ENCODE peak calls at places on chromosomes 11 and 22, in six cellular contexts. J, S, G, R, A and B are unnamed samples.

GRCh38 chr11:92123540-92123939 is 101.1 kb upstream of the FAT3 start:
- DNase-seq in J (no peak), S (no peak), G (no peak), R (no peak), A (no peak), B (no peak)

GRCh38 chr22:49153921-49154320 is 673.8 kb downstream of the BRD1 start:
- DNase-seq in J (no peak), S (no peak), G (no peak), R (no peak), A (no peak), B (no peak)

GRCh38 chr22:45235101-45235777 is 5.5 kb downstream of the KIAA0930 start:
- DNase-seq in J (no peak), S (peak), G (no peak), R (no peak), A (no peak), B (no peak)

GRCh38 chr22:25939384-25939783 is 197.4 kb downstream of the MYO18B start:
- DNase-seq in J (no peak), S (no peak), G (no peak), R (no peak), A (no peak), B (no peak)

GRCh38 chr22:29704528-29705285 is 15.1 kb upstream of the CABP7 start:
- DNase-seq in J (peak), S (no peak), G (no peak), R (no peak), A (no peak), B (no peak)

GRCh38 chr11:117743121-117743815 is 53.7 kb downstream of the DSCAML1 start:
- DNase-seq in J (no peak), S (no peak), G (no peak), R (no peak), A (no peak), B (no peak)

GRCh38 chr11:16605440-16605970 is 132.9 kb upstream of the C11orf58 start:
- DNase-seq in J (no peak), S (peak), G (peak), R (no peak), A (peak), B (peak)

GRCh38 chr22:31150615-31151014 is 9.4 kb upstream of the RNF185 start:
- DNase-seq in J (no peak), S (no peak), G (no peak), R (no peak), A (no peak), B (no peak)

GRCh38 chr11:131674051-131674755 is 303.8 kb downstream of the NTM start:
- DNase-seq in J (peak), S (peak), G (peak), R (peak), A (peak), B (peak)

GRCh38 chr11:58061813-58062212 is 31.1 kb downstream of the OR6Q1 start:
- DNase-seq in J (no peak), S (no peak), G (no peak), R (no peak), A (no peak), B (no peak)

GRCh38 chr11:116263770-116264169 is 509.0 kb downstream of the BUD13 start:
- DNase-seq in J (no peak), S (no peak), G (no peak), R (no peak), A (peak), B (no peak)

GRCh38 chr11:8638300-8638699 is 44.2 kb downstream of the TRIM66 start:
- DNase-seq in J (no peak), S (no peak), G (no peak), R (no peak), A (no peak), B (no peak)

GRCh38 chr11:126585388-126586302 is 230.2 kb downstream of the ST3GAL4 start:
- DNase-seq in J (peak), S (peak), G (peak), R (no peak), A (peak), B (peak)

GRCh38 chr11:24635588-24636290 is 138.9 kb downstream of the LUZP2 start:
- DNase-seq in J (no peak), S (no peak), G (no peak), R (no peak), A (no peak), B (no peak)

GRCh38 chr22:40101417-40102101 is 76.2 kb upstream of the TNRC6B start:
- DNase-seq in J (no peak), S (no peak), G (peak), R (no peak), A (no peak), B (no peak)

GRCh38 chr11:104858882-104859735 is 39.2 kb downstream of the CASP12 start:
- DNase-seq in J (no peak), S (no peak), G (no peak), R (no peak), A (no peak), B (peak)

GRCh38 chr11:30322162-30322561 is 742 bp upstream of the ARL14EP start:
- DNase-seq in J (no peak), S (no peak), G (no peak), R (no peak), A (no peak), B (no peak)

GRCh38 chr11:66345316-66345649 is 379 bp upstream of the BRMS1 start:
- DNase-seq in J (no peak), S (no peak), G (no peak), R (no peak), A (no peak), B (no peak)

GRCh38 chr11:66347425-66348276 is at the start of gene B4GAT1:
- DNase-seq in J (peak), S (peak), G (peak), R (peak), A (peak), B (peak)

GRCh38 chr11:66343176-66343575 is 1.7 kb downstream of the BRMS1 start:
- DNase-seq in J (no peak), S (no peak), G (no peak), R (no peak), A (no peak), B (no peak)

GRCh38 chr11:66346476-66347424 is 679 bp downstream of the B4GAT1 start:
- DNase-seq in J (no peak), S (no peak), G (no peak), R (no peak), A (no peak), B (no peak)

DNA sequence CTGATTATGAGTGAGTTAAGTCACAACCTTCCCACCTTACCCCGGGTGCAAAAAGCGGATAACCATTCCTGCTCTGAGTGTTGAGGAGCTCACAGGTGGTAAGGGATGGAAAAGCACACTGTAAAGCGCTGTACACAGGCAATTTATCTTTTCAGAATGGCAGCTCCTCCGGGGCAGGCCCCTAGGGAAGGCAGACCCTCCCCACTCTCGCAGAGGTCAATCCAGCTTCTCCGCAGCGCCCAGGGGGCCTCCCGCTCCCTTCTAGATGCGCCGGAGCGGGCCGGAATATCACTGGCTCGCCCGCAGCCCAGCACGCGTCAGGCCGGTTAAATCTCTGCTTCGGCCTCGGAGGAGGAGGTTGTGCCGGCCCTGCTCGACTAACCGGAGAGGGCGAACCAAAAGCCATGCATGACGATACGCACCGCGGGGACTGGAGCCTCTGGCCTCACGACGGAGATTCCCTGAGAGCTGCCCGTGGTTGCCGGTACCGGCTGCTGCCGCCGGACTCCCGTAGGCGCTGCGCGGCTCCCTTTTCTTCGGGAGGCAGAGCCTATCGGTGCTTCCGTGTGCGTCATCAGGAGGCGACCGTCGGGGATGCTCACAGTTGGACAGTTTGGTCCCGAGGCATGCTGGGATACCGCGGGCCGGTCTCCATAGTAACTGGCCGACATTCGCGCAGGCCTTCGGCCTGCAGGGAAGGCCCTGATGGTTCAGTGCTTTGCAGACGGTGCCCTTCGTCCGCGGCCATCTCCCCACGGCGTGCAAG is at the start of gene BRMS1:
- DNase-seq in J (peak), S (peak), G (peak), R (peak), A (peak), B (peak)
- TF ChIP-seq CTCF in J (no peak), S (no peak), G (peak), R (no peak), A (peak), B (no peak)

GRCh38 chr11:14789879-14790484 is 102.0 kb downstream of the CYP2R1 start:
- DNase-seq in J (peak), S (no peak), G (peak), R (no peak), A (no peak), B (no peak)
- TF ChIP-seq CTCF in J (peak), S (peak), G (peak), R (no peak), A (peak), B (no peak)

GRCh38 chr22:23533328-23533762 is 46.7 kb downstream of the IGLL1 start:
- DNase-seq in J (peak), S (no peak), G (peak), R (peak), A (peak), B (peak)
- TF ChIP-seq CTCF in J (no peak), S (no peak), G (peak), R (peak), A (peak), B (peak)

GRCh38 chr11:95849087-95849825 is 59.0 kb downstream of the CEP57 start:
- DNase-seq in J (peak), S (peak), G (peak), R (peak), A (peak), B (peak)
- TF ChIP-seq CTCF in J (peak), S (peak), G (peak), R (peak), A (peak), B (peak)

GRCh38 chr22:20393705-20394476 is at the start of gene ZNF74:
- DNase-seq in J (peak), S (peak), G (peak), R (peak), A (peak), B (peak)
- TF ChIP-seq CTCF in J (no peak), S (no peak), G (no peak), R (no peak), A (no peak), B (no peak)

DNA sequence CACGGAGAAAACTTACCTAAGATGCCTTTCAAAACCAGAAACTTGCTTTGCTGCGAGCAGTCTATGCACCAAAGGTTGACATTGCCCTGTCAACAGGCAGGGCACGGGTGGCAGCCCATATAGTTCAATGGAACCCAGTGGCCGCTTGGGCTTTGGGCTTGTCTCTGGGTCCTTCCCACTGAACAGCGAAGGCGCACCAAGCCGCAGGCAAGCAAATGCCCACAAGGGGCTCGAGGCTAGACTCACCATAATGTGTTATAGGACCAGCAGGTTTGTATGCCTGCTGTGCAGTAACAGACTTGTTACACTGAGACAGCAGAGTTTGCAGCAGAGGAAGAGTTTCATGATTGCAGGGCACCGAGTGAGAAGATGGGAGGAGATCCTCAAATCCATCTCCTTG is 20.3 kb downstream of the CLDN5 start:
- DNase-seq in J (no peak), S (no peak), G (no peak), R (no peak), A (peak), B (no peak)
- TF ChIP-seq CTCF in J (no peak), S (no peak), G (no peak), R (peak), A (peak), B (no peak)

GRCh38 chr11:2929880-2930704 is 872 bp upstream of the PHLDA2 start:
- DNase-seq in J (peak), S (peak), G (peak), R (no peak), A (peak), B (peak)
- TF ChIP-seq CTCF in J (no peak), S (no peak), G (peak), R (no peak), A (no peak), B (peak)

GRCh38 chr11:9747816-9748215 is 83.9 kb downstream of the SWAP70 start:
- DNase-seq in J (no peak), S (no peak), G (peak), R (no peak), A (no peak), B (no peak)
- TF ChIP-seq CTCF in J (no peak), S (no peak), G (no peak), R (no peak), A (no peak), B (no peak)